ENCODE peak calls at places on chromosome 5, in five cellular contexts. One of them, this sample, is unnamed.
A peak's percentile ranks its signal among the peaks of the same experiment; 100 is the strongest.

GRCh38 chr5:77168884-77169254 is 41.6 kb upstream of the PDE8B start:
- DNase-seq in glomerular endothelial cell: no peak
- DNase-seq in central memory CD4-positive, alpha-beta T cell: no peak
- DNase-seq in pancreas: no peak
- DNase-seq in cardiac muscle cell: peak; percentile 23
- DNase-seq in this sample: no peak

GRCh38 chr5:109690456-109691247 is 925 bp downstream of the MAN2A1 start:
- DNase-seq in glomerular endothelial cell: peak; percentile 45
- DNase-seq in central memory CD4-positive, alpha-beta T cell: peak; percentile 64
- DNase-seq in pancreas: peak; percentile 66
- DNase-seq in cardiac muscle cell: peak; percentile 63
- DNase-seq in this sample: peak; percentile 83

GRCh38 chr5:75265731-75266130 is 29.1 kb upstream of the ANKRD31 start:
- DNase-seq in glomerular endothelial cell: no peak
- DNase-seq in central memory CD4-positive, alpha-beta T cell: peak; percentile 36
- DNase-seq in pancreas: no peak
- DNase-seq in cardiac muscle cell: peak; percentile 40
- DNase-seq in this sample: peak; percentile 7

GRCh38 chr5:39199335-39199734 is 20.0 kb downstream of the FYB1 start:
- DNase-seq in glomerular endothelial cell: no peak
- DNase-seq in central memory CD4-positive, alpha-beta T cell: no peak
- DNase-seq in pancreas: no peak
- DNase-seq in cardiac muscle cell: no peak
- DNase-seq in this sample: no peak

GRCh38 chr5:169106906-169107305 is 194.0 kb downstream of the SLIT3 start:
- DNase-seq in glomerular endothelial cell: no peak
- DNase-seq in central memory CD4-positive, alpha-beta T cell: no peak
- DNase-seq in pancreas: no peak
- DNase-seq in cardiac muscle cell: no peak
- DNase-seq in this sample: no peak

GRCh38 chr5:20245432-20245974 is 257.5 kb upstream of the CDH18 start:
- DNase-seq in glomerular endothelial cell: no peak
- DNase-seq in central memory CD4-positive, alpha-beta T cell: no peak
- DNase-seq in pancreas: no peak
- DNase-seq in cardiac muscle cell: no peak
- DNase-seq in this sample: no peak

GRCh38 chr5:30572279-30572678 is 621.2 kb upstream of the CDH6 start:
- DNase-seq in glomerular endothelial cell: no peak
- DNase-seq in central memory CD4-positive, alpha-beta T cell: no peak
- DNase-seq in pancreas: no peak
- DNase-seq in cardiac muscle cell: peak; percentile 23
- DNase-seq in this sample: no peak

GRCh38 chr5:170275376-170275994 is 22.1 kb downstream of the LCP2 start:
- DNase-seq in glomerular endothelial cell: no peak
- DNase-seq in central memory CD4-positive, alpha-beta T cell: peak; percentile 74
- DNase-seq in pancreas: no peak
- DNase-seq in cardiac muscle cell: no peak
- DNase-seq in this sample: no peak

GRCh38 chr5:108515706-108516105 is 133.8 kb upstream of the FBXL17 start:
- DNase-seq in glomerular endothelial cell: no peak
- DNase-seq in central memory CD4-positive, alpha-beta T cell: no peak
- DNase-seq in pancreas: no peak
- DNase-seq in cardiac muscle cell: no peak
- DNase-seq in this sample: no peak

GRCh38 chr5:118946138-118946537 is 42.2 kb downstream of the DTWD2 start:
- DNase-seq in glomerular endothelial cell: no peak
- DNase-seq in central memory CD4-positive, alpha-beta T cell: no peak
- DNase-seq in pancreas: no peak
- DNase-seq in cardiac muscle cell: no peak
- DNase-seq in this sample: no peak

GRCh38 chr5:67287795-67288194 is 91.2 kb upstream of the CD180 start:
- DNase-seq in glomerular endothelial cell: no peak
- DNase-seq in central memory CD4-positive, alpha-beta T cell: no peak
- DNase-seq in pancreas: no peak
- DNase-seq in cardiac muscle cell: no peak
- DNase-seq in this sample: peak; percentile 76

GRCh38 chr5:131296213-131296672 is 32.4 kb downstream of the CDC42SE2 start:
- DNase-seq in glomerular endothelial cell: no peak
- DNase-seq in central memory CD4-positive, alpha-beta T cell: no peak
- DNase-seq in pancreas: no peak
- DNase-seq in cardiac muscle cell: no peak
- DNase-seq in this sample: no peak

GRCh38 chr5:61001647-61002046 is 56.6 kb downstream of the NDUFAF2 start:
- DNase-seq in glomerular endothelial cell: no peak
- DNase-seq in central memory CD4-positive, alpha-beta T cell: no peak
- DNase-seq in pancreas: no peak
- DNase-seq in cardiac muscle cell: no peak
- DNase-seq in this sample: no peak

GRCh38 chr5:173825215-173825865 is 62.8 kb upstream of the CPEB4 start:
- DNase-seq in glomerular endothelial cell: no peak
- DNase-seq in central memory CD4-positive, alpha-beta T cell: no peak
- DNase-seq in pancreas: no peak
- DNase-seq in cardiac muscle cell: no peak
- DNase-seq in this sample: peak; percentile 26

GRCh38 chr5:112967520-112968083 is 9.0 kb upstream of the DCP2 start:
- DNase-seq in glomerular endothelial cell: no peak
- DNase-seq in central memory CD4-positive, alpha-beta T cell: no peak
- DNase-seq in pancreas: no peak
- DNase-seq in cardiac muscle cell: no peak
- DNase-seq in this sample: no peak

GRCh38 chr5:134227259-134227658 is 1.4 kb upstream of the PPP2CA start:
- DNase-seq in glomerular endothelial cell: no peak
- DNase-seq in central memory CD4-positive, alpha-beta T cell: no peak
- DNase-seq in pancreas: no peak
- DNase-seq in cardiac muscle cell: no peak
- DNase-seq in this sample: peak; percentile 53

GRCh38 chr5:97670447-97670846 is 487.4 kb upstream of the RIOK2 start:
- DNase-seq in glomerular endothelial cell: no peak
- DNase-seq in central memory CD4-positive, alpha-beta T cell: no peak
- DNase-seq in pancreas: no peak
- DNase-seq in cardiac muscle cell: no peak
- DNase-seq in this sample: no peak

GRCh38 chr5:154478224-154478565 is at the start of gene HAND1:
- DNase-seq in glomerular endothelial cell: no peak
- DNase-seq in central memory CD4-positive, alpha-beta T cell: no peak
- DNase-seq in pancreas: peak; percentile 52
- DNase-seq in cardiac muscle cell: peak; percentile 94
- DNase-seq in this sample: no peak

GRCh38 chr5:172223901-172224873 is 30.2 kb downstream of the EFCAB9 start:
- DNase-seq in glomerular endothelial cell: no peak
- DNase-seq in central memory CD4-positive, alpha-beta T cell: no peak
- DNase-seq in pancreas: no peak
- DNase-seq in cardiac muscle cell: no peak
- DNase-seq in this sample: peak; percentile 32

GRCh38 chr5:137688248-137688840 is 47.5 kb downstream of the KLHL3 start:
- DNase-seq in glomerular endothelial cell: no peak
- DNase-seq in central memory CD4-positive, alpha-beta T cell: no peak
- DNase-seq in pancreas: no peak
- DNase-seq in cardiac muscle cell: no peak
- DNase-seq in this sample: no peak

GRCh38 chr5:131541071-131541470 is 94.0 kb downstream of the RAPGEF6 start:
- DNase-seq in glomerular endothelial cell: no peak
- DNase-seq in central memory CD4-positive, alpha-beta T cell: no peak
- DNase-seq in pancreas: no peak
- DNase-seq in cardiac muscle cell: no peak
- DNase-seq in this sample: no peak

GRCh38 chr5:173341911-173342535 is 13.8 kb upstream of the STC2 start:
- DNase-seq in glomerular endothelial cell: no peak
- DNase-seq in central memory CD4-positive, alpha-beta T cell: no peak
- DNase-seq in pancreas: no peak
- DNase-seq in cardiac muscle cell: no peak
- DNase-seq in this sample: no peak

GRCh38 chr5:142680605-142681259 is 5.2 kb downstream of the FGF1 start:
- DNase-seq in glomerular endothelial cell: no peak
- DNase-seq in central memory CD4-positive, alpha-beta T cell: no peak
- DNase-seq in pancreas: peak; percentile 67
- DNase-seq in cardiac muscle cell: no peak
- DNase-seq in this sample: no peak

GRCh38 chr5:1931590-1932138 is 48.9 kb upstream of the IRX4 start:
- DNase-seq in glomerular endothelial cell: no peak
- DNase-seq in central memory CD4-positive, alpha-beta T cell: no peak
- DNase-seq in pancreas: peak; percentile 82
- DNase-seq in cardiac muscle cell: peak; percentile 69
- DNase-seq in this sample: peak; percentile 11

GRCh38 chr5:61030163-61030482 is 85.1 kb downstream of the NDUFAF2 start:
- DNase-seq in glomerular endothelial cell: no peak
- DNase-seq in central memory CD4-positive, alpha-beta T cell: no peak
- DNase-seq in pancreas: no peak
- DNase-seq in cardiac muscle cell: no peak
- DNase-seq in this sample: no peak

GRCh38 chr5:64158827-64159226 is 6.8 kb upstream of the RNF180 start:
- DNase-seq in glomerular endothelial cell: no peak
- DNase-seq in central memory CD4-positive, alpha-beta T cell: no peak
- DNase-seq in pancreas: no peak
- DNase-seq in cardiac muscle cell: no peak
- DNase-seq in this sample: no peak

GRCh38 chr5:54296386-54296785 is 14.0 kb downstream of the ARL15 start:
- DNase-seq in glomerular endothelial cell: no peak
- DNase-seq in central memory CD4-positive, alpha-beta T cell: no peak
- DNase-seq in pancreas: peak; percentile 10
- DNase-seq in cardiac muscle cell: no peak
- DNase-seq in this sample: no peak

GRCh38 chr5:110899566-110900412 is 161.0 kb downstream of the SLC25A46 start:
- DNase-seq in glomerular endothelial cell: no peak
- DNase-seq in central memory CD4-positive, alpha-beta T cell: no peak
- DNase-seq in pancreas: no peak
- DNase-seq in cardiac muscle cell: no peak
- DNase-seq in this sample: no peak

GRCh38 chr5:116097301-116097700 is 12.5 kb downstream of the COMMD10 start:
- DNase-seq in glomerular endothelial cell: no peak
- DNase-seq in central memory CD4-positive, alpha-beta T cell: no peak
- DNase-seq in pancreas: no peak
- DNase-seq in cardiac muscle cell: no peak
- DNase-seq in this sample: no peak

GRCh38 chr5:80437326-80437725 is 29.5 kb downstream of the ZFYVE16 start:
- DNase-seq in glomerular endothelial cell: no peak
- DNase-seq in central memory CD4-positive, alpha-beta T cell: no peak
- DNase-seq in pancreas: no peak
- DNase-seq in cardiac muscle cell: no peak
- DNase-seq in this sample: no peak

GRCh38 chr5:134536876-134537275 is 11.4 kb downstream of the JADE2 start:
- DNase-seq in glomerular endothelial cell: no peak
- DNase-seq in central memory CD4-positive, alpha-beta T cell: no peak
- DNase-seq in pancreas: no peak
- DNase-seq in cardiac muscle cell: no peak
- DNase-seq in this sample: no peak

GRCh38 chr5:65120371-65120967 is 351.7 kb downstream of the CWC27 start:
- DNase-seq in glomerular endothelial cell: no peak
- DNase-seq in central memory CD4-positive, alpha-beta T cell: no peak
- DNase-seq in pancreas: no peak
- DNase-seq in cardiac muscle cell: no peak
- DNase-seq in this sample: no peak

GRCh38 chr5:28862860-28863196 is 1824.4 kb upstream of the CDH9 start:
- DNase-seq in glomerular endothelial cell: no peak
- DNase-seq in central memory CD4-positive, alpha-beta T cell: no peak
- DNase-seq in pancreas: no peak
- DNase-seq in cardiac muscle cell: no peak
- DNase-seq in this sample: no peak

GRCh38 chr5:75364571-75365280 is 27.7 kb downstream of the HMGCR start:
- DNase-seq in glomerular endothelial cell: no peak
- DNase-seq in central memory CD4-positive, alpha-beta T cell: no peak
- DNase-seq in pancreas: no peak
- DNase-seq in cardiac muscle cell: no peak
- DNase-seq in this sample: no peak

GRCh38 chr5:157529002-157529401 is 46.6 kb downstream of the ADAM19 start:
- DNase-seq in glomerular endothelial cell: no peak
- DNase-seq in central memory CD4-positive, alpha-beta T cell: no peak
- DNase-seq in pancreas: no peak
- DNase-seq in cardiac muscle cell: no peak
- DNase-seq in this sample: no peak

GRCh38 chr5:91016954-91017690 is 366.0 kb downstream of the ARRDC3 start:
- DNase-seq in glomerular endothelial cell: no peak
- DNase-seq in central memory CD4-positive, alpha-beta T cell: no peak
- DNase-seq in pancreas: no peak
- DNase-seq in cardiac muscle cell: no peak
- DNase-seq in this sample: no peak

This sample was measured in putamen.